ENCODE peak calls at places on chromosome 17, in six cellular contexts. One of them, this sample, is unnamed.

GRCh38 chr17:47210105-47210504 is 957 bp downstream of the MYL4 start:
- DNase-seq in aorta: no peak
- DNase-seq in transverse colon: no peak
- DNase-seq in body of pancreas: no peak
- DNase-seq in A549: no peak
- DNase-seq in OCI-LY7: no peak
- DNase-seq in this sample: no peak

GRCh38 chr17:39573447-39574298 is 34.0 kb downstream of the NEUROD2 start:
- DNase-seq in A549: peak; percentile 95
- DNase-seq in OCI-LY7: no peak
- DNase-seq in transverse colon: peak; percentile 69
- DNase-seq in body of pancreas: peak; percentile 77
- DNase-seq in aorta: peak; percentile 88
- DNase-seq in this sample: peak; percentile 85

GRCh38 chr17:1034652-1035210 is 37.8 kb downstream of the TIMM22 start:
- DNase-seq in A549: no peak
- DNase-seq in transverse colon: no peak
- DNase-seq in OCI-LY7: no peak
- DNase-seq in body of pancreas: no peak
- DNase-seq in aorta: no peak
- DNase-seq in this sample: no peak

GRCh38 chr17:76193616-76194015 is 46.7 kb downstream of the RNF157 start:
- DNase-seq in aorta: no peak
- DNase-seq in body of pancreas: no peak
- DNase-seq in A549: no peak
- DNase-seq in transverse colon: no peak
- DNase-seq in OCI-LY7: no peak
- DNase-seq in this sample: no peak

GRCh38 chr17:774320-774584 is 7.8 kb downstream of the GLOD4 start:
- DNase-seq in OCI-LY7: no peak
- DNase-seq in aorta: peak; percentile 13
- DNase-seq in transverse colon: no peak
- DNase-seq in A549: no peak
- DNase-seq in body of pancreas: no peak
- DNase-seq in this sample: no peak

GRCh38 chr17:15157051-15157450 is 108.1 kb downstream of the PMP22 start:
- DNase-seq in OCI-LY7: no peak
- DNase-seq in aorta: no peak
- DNase-seq in transverse colon: no peak
- DNase-seq in A549: no peak
- DNase-seq in body of pancreas: no peak
- DNase-seq in this sample: no peak

GRCh38 chr17:34584805-34585416 is 5.5 kb downstream of the TMEM132E start:
- DNase-seq in aorta: peak; percentile 36
- DNase-seq in body of pancreas: no peak
- DNase-seq in transverse colon: no peak
- DNase-seq in A549: peak; percentile 49
- DNase-seq in OCI-LY7: peak; percentile 35
- DNase-seq in this sample: peak; percentile 51

GRCh38 chr17:20300399-20301037 is 166.8 kb downstream of the LGALS9B start:
- DNase-seq in OCI-LY7: no peak
- DNase-seq in A549: no peak
- DNase-seq in aorta: no peak
- DNase-seq in transverse colon: no peak
- DNase-seq in body of pancreas: no peak
- DNase-seq in this sample: no peak

GRCh38 chr17:43090022-43090421 is 35.1 kb downstream of the BRCA1 start:
- DNase-seq in OCI-LY7: no peak
- DNase-seq in body of pancreas: no peak
- DNase-seq in transverse colon: no peak
- DNase-seq in A549: no peak
- DNase-seq in aorta: no peak
- DNase-seq in this sample: no peak

GRCh38 chr17:14760719-14761425 is 460.0 kb downstream of the HS3ST3B1 start:
- DNase-seq in OCI-LY7: no peak
- DNase-seq in transverse colon: no peak
- DNase-seq in aorta: no peak
- DNase-seq in A549: no peak
- DNase-seq in body of pancreas: no peak
- DNase-seq in this sample: no peak

GRCh38 chr17:79192503-79193500 is 118.2 kb downstream of the ENGASE start:
- DNase-seq in transverse colon: no peak
- DNase-seq in body of pancreas: peak; percentile 44
- DNase-seq in A549: peak; percentile 42
- DNase-seq in OCI-LY7: peak; percentile 16
- DNase-seq in aorta: peak; percentile 80
- DNase-seq in this sample: peak; percentile 60

GRCh38 chr17:16623282-16623681 is 30.4 kb downstream of the ZNF624 start:
- DNase-seq in A549: no peak
- DNase-seq in aorta: no peak
- DNase-seq in transverse colon: no peak
- DNase-seq in body of pancreas: no peak
- DNase-seq in OCI-LY7: peak; percentile 2
- DNase-seq in this sample: no peak

GRCh38 chr17:16617481-16618060 is 36.1 kb downstream of the ZNF624 start:
- DNase-seq in A549: no peak
- DNase-seq in aorta: no peak
- DNase-seq in transverse colon: no peak
- DNase-seq in OCI-LY7: no peak
- DNase-seq in body of pancreas: no peak
- DNase-seq in this sample: peak; percentile 65

DNA sequence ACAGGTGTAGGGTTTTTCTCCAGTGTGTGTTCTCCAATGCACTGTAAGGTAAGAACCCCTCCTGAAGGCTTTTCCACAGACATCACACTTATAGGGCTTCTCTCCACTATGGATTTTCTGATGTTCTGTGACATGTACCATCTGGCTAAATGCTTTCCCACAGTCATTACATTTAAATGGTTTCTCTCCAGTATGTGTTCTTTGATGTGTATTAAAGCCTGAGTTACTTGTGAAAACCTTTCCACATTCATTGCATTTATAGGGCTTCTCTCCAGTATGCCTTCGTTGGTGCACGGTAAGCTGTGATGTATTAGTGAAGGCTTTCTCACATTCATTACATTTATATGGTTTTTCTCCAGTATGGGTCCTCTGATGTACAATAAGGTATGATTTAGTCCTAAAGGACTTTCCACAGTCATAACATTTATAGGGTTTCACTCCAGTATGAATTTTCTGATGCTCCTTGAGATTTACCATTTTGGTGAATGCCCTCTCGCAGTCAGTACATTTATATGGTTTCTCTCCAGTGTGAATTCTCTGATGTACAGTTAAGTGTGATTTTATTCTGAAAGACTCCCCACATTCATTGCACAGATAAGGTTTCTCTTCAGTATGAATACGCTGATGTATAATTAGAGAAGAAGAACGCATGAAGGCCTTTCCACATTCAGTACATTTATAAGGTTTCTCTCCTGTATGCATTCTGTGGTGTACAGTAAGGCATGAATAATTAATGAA is 30.9 kb downstream of the ZNF624 start:
- DNase-seq in A549: no peak
- DNase-seq in aorta: no peak
- DNase-seq in OCI-LY7: no peak
- DNase-seq in transverse colon: no peak
- DNase-seq in body of pancreas: no peak
- DNase-seq in this sample: no peak
- H3K9me3 ChIP-seq in A549: peaks cover 100% of the 10 kb centered on the region
- H3K9me3 ChIP-seq in aorta: peaks cover 14% of the 10 kb centered on the region
- H3K9me3 ChIP-seq in OCI-LY7: peaks cover 71% of the 10 kb centered on the region
- H3K9me3 ChIP-seq in transverse colon: peaks cover 90% of the 10 kb centered on the region
- H3K9me3 ChIP-seq in body of pancreas: peaks cover 10% of the 10 kb centered on the region
- H3K9me3 ChIP-seq in this sample: no peaks in the 10 kb centered on the region

DNA sequence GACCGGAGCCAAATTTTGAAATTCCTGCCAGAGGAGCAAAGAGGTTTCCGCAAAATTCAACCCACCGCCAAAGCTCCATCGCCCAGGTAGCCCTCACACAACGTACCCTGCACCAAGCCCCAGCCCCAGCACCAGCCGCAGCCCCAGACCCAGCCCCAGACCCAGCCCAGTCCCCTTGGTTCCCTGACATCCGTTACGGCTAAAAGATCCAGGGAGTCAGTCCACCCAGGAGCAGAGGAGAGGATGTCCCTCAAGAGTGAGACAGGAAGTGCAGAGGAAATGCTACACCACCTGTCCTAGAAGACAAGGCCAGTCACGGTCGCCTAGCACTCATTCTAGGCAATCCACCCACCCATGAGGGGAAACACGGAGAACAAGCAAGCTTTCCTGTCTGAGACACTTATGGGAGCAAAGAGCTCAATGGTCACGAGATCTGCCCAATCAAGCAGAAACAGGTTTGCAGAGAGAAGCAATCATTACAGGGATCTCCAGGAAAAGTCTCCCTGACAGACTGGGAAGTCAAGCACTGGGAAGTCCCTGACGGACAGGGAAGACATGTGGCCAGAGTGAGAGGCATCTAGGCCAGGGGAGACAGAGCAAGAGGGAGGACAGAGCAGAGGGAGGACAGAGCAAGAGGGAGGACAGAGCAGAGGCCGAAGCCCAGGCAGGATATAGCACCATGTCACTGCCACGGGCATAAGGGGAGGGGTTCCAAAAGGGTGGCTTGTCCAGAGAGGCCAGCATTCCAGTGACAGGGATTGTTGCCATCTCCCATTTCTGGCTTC is 15.0 kb upstream of the KCNJ18 start:
- DNase-seq in aorta: peak; percentile 67
- DNase-seq in A549: no peak
- DNase-seq in OCI-LY7: no peak
- DNase-seq in body of pancreas: no peak
- DNase-seq in transverse colon: no peak
- DNase-seq in this sample: no peak
- H3K9me3 ChIP-seq in aorta: peaks cover 1% of the 10 kb centered on the region
- H3K9me3 ChIP-seq in A549: no peaks in the 10 kb centered on the region
- H3K9me3 ChIP-seq in OCI-LY7: no peaks in the 10 kb centered on the region
- H3K9me3 ChIP-seq in body of pancreas: no peaks in the 10 kb centered on the region
- H3K9me3 ChIP-seq in transverse colon: no peaks in the 10 kb centered on the region
- H3K9me3 ChIP-seq in this sample: no peaks in the 10 kb centered on the region

GRCh38 chr17:56890390-56890789 is 23.5 kb downstream of the TRIM25 start:
- DNase-seq in transverse colon: no peak
- DNase-seq in aorta: no peak
- DNase-seq in OCI-LY7: no peak
- DNase-seq in A549: no peak
- DNase-seq in body of pancreas: no peak
- DNase-seq in this sample: no peak
- H3K9me3 ChIP-seq in transverse colon: no peaks in the 10 kb centered on the region
- H3K9me3 ChIP-seq in aorta: no peaks in the 10 kb centered on the region
- H3K9me3 ChIP-seq in OCI-LY7: peaks cover 12% of the 10 kb centered on the region
- H3K9me3 ChIP-seq in A549: peaks cover 16% of the 10 kb centered on the region
- H3K9me3 ChIP-seq in body of pancreas: no peaks in the 10 kb centered on the region
- H3K9me3 ChIP-seq in this sample: no peaks in the 10 kb centered on the region

GRCh38 chr17:69763503-69763902 is 311.5 kb upstream of the KCNJ16 start:
- DNase-seq in OCI-LY7: no peak
- DNase-seq in aorta: no peak
- DNase-seq in A549: no peak
- DNase-seq in transverse colon: no peak
- DNase-seq in body of pancreas: no peak
- DNase-seq in this sample: no peak
- H3K9me3 ChIP-seq in OCI-LY7: no peaks in the 10 kb centered on the region
- H3K9me3 ChIP-seq in aorta: no peaks in the 10 kb centered on the region
- H3K9me3 ChIP-seq in A549: no peaks in the 10 kb centered on the region
- H3K9me3 ChIP-seq in transverse colon: no peaks in the 10 kb centered on the region
- H3K9me3 ChIP-seq in body of pancreas: no peaks in the 10 kb centered on the region
- H3K9me3 ChIP-seq in this sample: no peaks in the 10 kb centered on the region

DNA sequence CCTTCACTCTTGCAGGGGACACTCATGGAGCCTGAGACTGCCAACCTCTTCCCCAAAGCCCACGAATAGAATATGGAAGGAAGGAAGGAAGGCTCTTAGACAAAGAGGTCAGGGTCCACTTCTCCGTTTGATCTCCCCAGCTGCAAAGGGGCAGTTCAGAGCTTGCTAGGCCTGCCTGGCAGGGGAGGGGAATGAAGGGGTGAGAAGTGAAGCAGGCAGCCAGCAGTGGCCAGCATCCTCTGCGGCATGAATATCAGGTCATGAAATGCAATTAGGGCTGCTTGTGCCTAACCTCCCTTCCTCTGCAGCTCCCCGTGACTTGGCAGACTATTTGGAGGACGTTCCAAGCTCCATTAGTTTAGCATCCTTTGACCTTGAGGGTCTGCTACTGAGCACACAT is 102.0 kb upstream of the RPL38 start:
- DNase-seq in aorta: no peak
- DNase-seq in OCI-LY7: no peak
- DNase-seq in A549: no peak
- DNase-seq in body of pancreas: no peak
- DNase-seq in transverse colon: no peak
- DNase-seq in this sample: no peak
- H3K9me3 ChIP-seq in aorta: peaks cover 1% of the 10 kb centered on the region
- H3K9me3 ChIP-seq in OCI-LY7: no peaks in the 10 kb centered on the region
- H3K9me3 ChIP-seq in A549: no peaks in the 10 kb centered on the region
- H3K9me3 ChIP-seq in body of pancreas: no peaks in the 10 kb centered on the region
- H3K9me3 ChIP-seq in transverse colon: no peaks in the 10 kb centered on the region
- H3K9me3 ChIP-seq in this sample: no peaks in the 10 kb centered on the region

GRCh38 chr17:82943751-82944150 is 103.9 kb upstream of the ZNF750 start:
- DNase-seq in transverse colon: no peak
- DNase-seq in body of pancreas: no peak
- DNase-seq in A549: no peak
- DNase-seq in OCI-LY7: no peak
- DNase-seq in aorta: peak; percentile 64
- DNase-seq in this sample: no peak

GRCh38 chr17:82946081-82946480 is 106.3 kb upstream of the ZNF750 start:
- DNase-seq in OCI-LY7: no peak
- DNase-seq in A549: no peak
- DNase-seq in body of pancreas: no peak
- DNase-seq in aorta: no peak
- DNase-seq in transverse colon: no peak
- DNase-seq in this sample: no peak

GRCh38 chr17:82947051-82947991 is 107.5 kb upstream of the ZNF750 start:
- DNase-seq in A549: no peak
- DNase-seq in OCI-LY7: no peak
- DNase-seq in transverse colon: no peak
- DNase-seq in body of pancreas: peak; percentile 3
- DNase-seq in aorta: peak; percentile 60
- DNase-seq in this sample: no peak

GRCh38 chr17:82943339-82943738 is 103.5 kb upstream of the ZNF750 start:
- DNase-seq in aorta: peak; percentile 71
- DNase-seq in body of pancreas: no peak
- DNase-seq in transverse colon: no peak
- DNase-seq in A549: no peak
- DNase-seq in OCI-LY7: no peak
- DNase-seq in this sample: no peak

DNA sequence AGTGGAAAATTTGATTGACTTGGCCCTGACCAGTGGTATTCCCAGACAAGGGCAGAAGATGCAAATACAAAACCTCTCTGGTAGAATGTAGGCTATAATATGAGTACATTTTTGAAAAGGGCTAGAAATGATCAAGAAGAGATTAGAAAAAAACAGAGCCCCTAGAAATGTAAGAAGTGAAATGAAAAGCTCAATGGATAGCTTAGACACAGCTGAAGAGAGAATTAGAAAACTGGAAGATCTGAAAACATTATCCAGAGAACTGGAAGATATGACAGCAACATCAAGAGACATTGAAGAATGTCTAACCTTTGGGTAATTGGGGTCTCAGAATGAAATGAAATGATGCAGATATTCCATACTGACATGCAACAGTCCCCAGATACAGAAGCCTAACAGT is 105.2 kb upstream of the ZNF750 start:
- DNase-seq in body of pancreas: no peak
- DNase-seq in OCI-LY7: peak; percentile 37
- DNase-seq in aorta: no peak
- DNase-seq in A549: no peak
- DNase-seq in transverse colon: no peak
- DNase-seq in this sample: no peak
- H3K9me3 ChIP-seq in body of pancreas: no peaks in the 10 kb centered on the region
- H3K9me3 ChIP-seq in OCI-LY7: peaks cover 30% of the 10 kb centered on the region
- H3K9me3 ChIP-seq in aorta: peaks cover 3% of the 10 kb centered on the region
- H3K9me3 ChIP-seq in A549: peaks cover 69% of the 10 kb centered on the region
- H3K9me3 ChIP-seq in transverse colon: peaks cover 16% of the 10 kb centered on the region
- H3K9me3 ChIP-seq in this sample: no peaks in the 10 kb centered on the region

GRCh38 chr17:22138861-22139469 is 446.6 kb downstream of the KCNJ18 start:
- DNase-seq in OCI-LY7: no peak
- DNase-seq in body of pancreas: no peak
- DNase-seq in aorta: no peak
- DNase-seq in A549: no peak
- DNase-seq in transverse colon: no peak
- DNase-seq in this sample: no peak
- H3K9me3 ChIP-seq in OCI-LY7: peaks cover 34% of the 10 kb centered on the region
- H3K9me3 ChIP-seq in body of pancreas: no peaks in the 10 kb centered on the region
- H3K9me3 ChIP-seq in aorta: no peaks in the 10 kb centered on the region
- H3K9me3 ChIP-seq in A549: no peaks in the 10 kb centered on the region
- H3K9me3 ChIP-seq in transverse colon: peaks cover 3% of the 10 kb centered on the region
- H3K9me3 ChIP-seq in this sample: no peaks in the 10 kb centered on the region

This sample was measured in testis.